ENCODE peak calls at places on chromosome 22, in four cellular contexts. One of them, this sample, is unnamed.
A peak's percentile ranks its signal among the peaks of the same experiment; 100 is the strongest.

GRCh38 chr22:49668402-49668801 is 159.3 kb downstream of the BRD1 start:
- DNase-seq in NB4: no peak
- DNase-seq in thyroid gland: no peak
- DNase-seq in Peyer's patch: no peak
- DNase-seq in this sample: no peak

GRCh38 chr22:48688366-48688765 is 1139.3 kb downstream of the BRD1 start:
- DNase-seq in Peyer's patch: no peak
- DNase-seq in thyroid gland: no peak
- DNase-seq in NB4: no peak
- DNase-seq in this sample: no peak

GRCh38 chr22:18983120-18983651 is 47.1 kb upstream of the PRODH start:
- DNase-seq in NB4: no peak
- DNase-seq in Peyer's patch: no peak
- DNase-seq in thyroid gland: no peak
- DNase-seq in this sample: no peak

GRCh38 chr22:48332438-48333322 is 1495.0 kb downstream of the BRD1 start:
- DNase-seq in Peyer's patch: no peak
- DNase-seq in NB4: peak; percentile 7
- DNase-seq in thyroid gland: no peak
- DNase-seq in this sample: no peak

GRCh38 chr22:35611891-35612576 is 5.1 kb downstream of the MB start:
- DNase-seq in Peyer's patch: no peak
- DNase-seq in thyroid gland: no peak
- DNase-seq in NB4: peak; percentile 43
- DNase-seq in this sample: no peak

GRCh38 chr22:50440544-50441249 is 34.1 kb downstream of the SBF1 start:
- DNase-seq in Peyer's patch: no peak
- DNase-seq in NB4: no peak
- DNase-seq in thyroid gland: no peak
- DNase-seq in this sample: no peak

GRCh38 chr22:22684605-22685561 is 40.5 kb downstream of the GGTLC2 start:
- DNase-seq in Peyer's patch: peak; percentile 70
- DNase-seq in thyroid gland: peak; percentile 66
- DNase-seq in NB4: peak; percentile 48
- DNase-seq in this sample: no peak

GRCh38 chr22:39937881-39938280 is 22.3 kb upstream of the TMA7B start:
- DNase-seq in NB4: no peak
- DNase-seq in thyroid gland: no peak
- DNase-seq in Peyer's patch: peak; percentile 37
- DNase-seq in this sample: no peak

GRCh38 chr22:32340437-32340836 is 17.2 kb upstream of the RFPL3 start:
- DNase-seq in Peyer's patch: no peak
- DNase-seq in NB4: no peak
- DNase-seq in thyroid gland: no peak
- DNase-seq in this sample: no peak

GRCh38 chr22:38705235-38706100 is at the start of gene GTPBP1:
- DNase-seq in Peyer's patch: peak; percentile 100
- DNase-seq in thyroid gland: peak; percentile 99
- DNase-seq in NB4: peak; percentile 100
- DNase-seq in this sample: peak; percentile 84
- TF ChIP-seq POLR2A in Peyer's patch: peak; percentile 89
- TF ChIP-seq POLR2A in thyroid gland: peak; percentile 68
- TF ChIP-seq POLR2A in NB4: peak; percentile 68
- TF ChIP-seq POLR2A in this sample: peak; percentile 82

GRCh38 chr22:45771711-45772110 is 100.1 kb downstream of the ATXN10 start:
- DNase-seq in NB4: no peak
- DNase-seq in Peyer's patch: no peak
- DNase-seq in thyroid gland: no peak
- DNase-seq in this sample: no peak
- TF ChIP-seq POLR2A in NB4: no peak
- TF ChIP-seq POLR2A in Peyer's patch: no peak
- TF ChIP-seq POLR2A in thyroid gland: no peak
- TF ChIP-seq POLR2A in this sample: no peak

DNA sequence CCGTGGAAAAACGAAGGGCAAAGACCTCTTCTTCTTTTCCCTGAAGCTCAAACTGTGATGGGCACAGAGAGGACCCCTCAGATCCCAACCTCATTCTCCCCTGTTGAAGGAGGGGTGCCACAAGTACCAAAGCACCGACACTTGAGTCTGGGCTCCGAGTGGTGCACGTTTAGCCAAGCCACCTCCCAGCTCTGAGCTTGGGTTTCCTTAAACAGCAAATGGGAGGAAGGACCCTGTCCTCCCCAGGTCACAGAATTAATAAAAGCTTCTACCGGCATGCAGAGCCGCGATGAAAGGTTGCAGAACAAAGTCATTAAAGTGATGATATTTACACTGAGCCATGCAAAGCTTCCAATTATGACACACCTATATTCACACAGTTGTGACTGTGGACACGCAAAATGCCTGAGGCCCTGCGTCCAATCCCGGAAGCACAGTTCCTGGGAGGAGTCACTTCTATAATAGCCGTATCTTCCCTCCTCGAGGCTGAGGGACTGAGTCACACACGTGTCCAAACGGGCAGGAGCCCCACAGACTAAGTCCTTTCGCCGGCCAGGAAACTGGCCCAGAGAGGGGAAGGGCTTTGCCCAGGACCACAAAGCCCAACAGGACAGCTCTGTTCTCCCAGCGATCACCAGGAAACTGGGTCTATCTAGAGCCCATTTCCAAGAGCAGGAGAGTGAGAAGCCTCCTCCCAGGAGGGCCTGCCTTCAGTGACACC is 922 bp upstream of the CSNK1E start:
- DNase-seq in thyroid gland: no peak
- DNase-seq in NB4: peak; percentile 85
- DNase-seq in Peyer's patch: no peak
- DNase-seq in this sample: no peak
- TF ChIP-seq POLR2A in thyroid gland: no peak
- TF ChIP-seq POLR2A in NB4: no peak
- TF ChIP-seq POLR2A in Peyer's patch: peak; percentile 54
- TF ChIP-seq POLR2A in this sample: no peak

DNA sequence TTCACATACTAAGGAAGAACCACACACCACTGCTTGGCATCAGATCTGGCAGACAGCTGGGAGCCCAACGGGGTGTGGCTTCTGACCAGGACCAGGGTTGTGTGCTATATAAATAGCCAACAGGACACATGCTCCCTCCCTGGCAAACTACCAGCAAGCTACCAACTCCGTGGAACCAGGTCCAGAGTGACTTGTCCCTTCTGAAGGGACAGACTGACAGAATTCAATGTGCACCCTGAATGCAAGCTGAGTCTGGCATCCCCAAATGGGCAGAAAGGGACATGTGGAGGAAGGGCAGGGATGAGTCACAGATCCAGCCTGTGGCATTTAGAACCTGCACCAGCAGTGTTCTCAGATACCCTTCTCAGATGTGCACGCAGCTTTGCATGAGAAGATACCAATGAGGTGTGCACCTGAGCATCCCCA is 92.9 kb downstream of the MICAL3 start:
- DNase-seq in thyroid gland: peak; percentile 83
- DNase-seq in NB4: no peak
- DNase-seq in Peyer's patch: no peak
- DNase-seq in this sample: no peak
- TF ChIP-seq POLR2A in thyroid gland: no peak
- TF ChIP-seq POLR2A in NB4: no peak
- TF ChIP-seq POLR2A in Peyer's patch: no peak
- TF ChIP-seq POLR2A in this sample: no peak

GRCh38 chr22:42648368-42649260 is 578 bp downstream of the CYB5R3 start:
- DNase-seq in thyroid gland: peak; percentile 51
- DNase-seq in Peyer's patch: peak; percentile 56
- DNase-seq in NB4: peak; percentile 56
- DNase-seq in this sample: no peak
- TF ChIP-seq POLR2A in thyroid gland: no peak
- TF ChIP-seq POLR2A in Peyer's patch: peak; percentile 78
- TF ChIP-seq POLR2A in NB4: no peak
- TF ChIP-seq POLR2A in this sample: peak; percentile 28

DNA sequence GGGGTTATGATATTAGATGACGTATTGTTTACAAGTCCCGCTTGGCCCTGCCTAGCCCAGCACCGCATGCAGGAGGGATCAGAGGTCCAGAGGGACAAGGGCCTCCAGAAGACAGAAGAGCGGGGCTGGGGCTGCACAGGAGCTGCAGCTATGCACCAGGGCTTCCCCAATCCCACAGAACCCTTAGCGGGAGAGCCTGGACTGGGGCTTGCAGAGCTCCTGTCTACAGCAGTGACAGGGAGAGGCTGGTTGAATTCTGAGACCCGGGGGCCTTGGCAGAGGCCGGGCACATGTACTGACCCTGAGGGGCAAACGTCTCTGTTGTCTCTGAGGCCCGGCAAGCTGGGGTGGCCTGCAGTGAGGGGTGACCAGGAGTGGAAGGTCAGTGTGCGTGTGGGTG is 6.9 kb downstream of the KIAA0930 start:
- DNase-seq in Peyer's patch: no peak
- DNase-seq in NB4: no peak
- DNase-seq in thyroid gland: no peak
- DNase-seq in this sample: no peak
- TF ChIP-seq POLR2A in Peyer's patch: no peak
- TF ChIP-seq POLR2A in NB4: no peak
- TF ChIP-seq POLR2A in thyroid gland: no peak
- TF ChIP-seq POLR2A in this sample: no peak

GRCh38 chr22:30695871-30696655 is 1.4 kb downstream of the OSBP2 start:
- DNase-seq in NB4: no peak
- DNase-seq in Peyer's patch: no peak
- DNase-seq in thyroid gland: peak; percentile 5
- DNase-seq in this sample: no peak

GRCh38 chr22:30697975-30698374 is 3.3 kb downstream of the OSBP2 start:
- DNase-seq in thyroid gland: no peak
- DNase-seq in NB4: no peak
- DNase-seq in Peyer's patch: no peak
- DNase-seq in this sample: no peak

GRCh38 chr22:30695351-30695762 is 683 bp downstream of the OSBP2 start:
- DNase-seq in NB4: no peak
- DNase-seq in thyroid gland: peak; percentile 34
- DNase-seq in Peyer's patch: no peak
- DNase-seq in this sample: no peak

GRCh38 chr22:30694171-30694637 is 470 bp upstream of the OSBP2 start:
- DNase-seq in Peyer's patch: peak; percentile 64
- DNase-seq in NB4: peak; percentile 8
- DNase-seq in thyroid gland: peak; percentile 79
- DNase-seq in this sample: no peak

GRCh38 chr22:30694638-30695350 is at the start of gene OSBP2:
- DNase-seq in NB4: no peak
- DNase-seq in thyroid gland: peak; percentile 43
- DNase-seq in Peyer's patch: no peak
- DNase-seq in this sample: no peak
- TF ChIP-seq POLR2A in NB4: no peak
- TF ChIP-seq POLR2A in thyroid gland: no peak
- TF ChIP-seq POLR2A in Peyer's patch: no peak
- TF ChIP-seq POLR2A in this sample: no peak

DNA sequence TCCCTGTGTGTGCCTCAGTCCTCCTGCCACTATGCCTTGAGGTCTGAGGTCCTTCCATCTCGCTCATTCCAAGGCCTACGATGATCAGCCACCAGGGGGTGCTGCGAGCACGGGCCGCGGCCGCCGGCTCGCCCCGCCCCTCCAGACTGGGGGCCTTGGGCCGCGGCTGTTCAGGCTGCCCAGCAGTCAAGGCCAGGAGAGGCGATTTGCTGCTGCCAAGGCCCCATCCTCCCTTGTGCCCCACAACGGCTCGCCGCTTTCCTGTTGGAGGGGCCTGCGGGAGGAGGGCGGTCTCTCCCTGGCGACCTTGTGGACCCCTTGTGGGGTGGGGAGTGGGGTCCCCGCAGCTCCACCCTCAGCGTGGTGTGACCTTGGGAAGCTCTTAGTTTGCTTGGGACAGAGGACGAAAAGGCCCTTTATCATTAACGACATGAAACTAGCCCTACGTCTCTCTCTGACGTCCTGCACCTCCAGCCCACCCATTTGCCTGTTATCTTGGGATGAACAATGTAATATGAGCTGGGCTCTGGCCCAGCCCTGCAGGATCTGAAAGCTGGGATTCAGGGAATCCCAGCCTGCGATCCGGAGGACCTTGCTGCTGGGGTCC is 5.4 kb upstream of the GALR3 start:
- DNase-seq in NB4: peak; percentile 74
- DNase-seq in thyroid gland: peak; percentile 84
- DNase-seq in Peyer's patch: peak; percentile 76
- DNase-seq in this sample: peak; percentile 95
- TF ChIP-seq POLR2A in NB4: no peak
- TF ChIP-seq POLR2A in thyroid gland: no peak
- TF ChIP-seq POLR2A in Peyer's patch: no peak
- TF ChIP-seq POLR2A in this sample: no peak

This sample was measured in GM12891.